ENCODE peak calls at places on chromosomes 5 and 9, in eight cellular contexts. C, V, P, G, M, J, Q and L are unnamed samples.

GRCh38 chr9:91795500-91796241 is 154.4 kb downstream of the ROR2 start:
- DNase-seq in M (peak), C (no peak), J (no peak), V (peak), G (no peak), Q (no peak), P (no peak), L (no peak)

GRCh38 chr9:92206490-92206889 is 87.0 kb downstream of the IARS1 start:
- DNase-seq in V (peak), M (no peak), G (no peak), C (no peak), P (no peak), J (no peak), Q (no peak), L (peak)

GRCh38 chr5:68646142-68646541 is 430.6 kb downstream of the PIK3R1 start:
- DNase-seq in C (no peak), V (no peak), G (no peak), J (no peak), Q (no peak), P (no peak), M (no peak), L (peak)

GRCh38 chr9:123191260-123191659 is 77.1 kb downstream of the STRBP start:
- DNase-seq in Q (no peak), M (peak), G (no peak), P (no peak), C (no peak), V (no peak), J (no peak), L (no peak)

GRCh38 chr5:77101298-77101697 is 14.2 kb upstream of the ZBED3 start:
- DNase-seq in P (no peak), V (no peak), C (no peak), G (no peak), J (no peak), M (no peak), Q (no peak), L (peak)

GRCh38 chr9:121088576-121088975 is 13.8 kb downstream of the CNTRL start:
- DNase-seq in J (no peak), V (no peak), P (no peak), M (no peak), C (no peak), Q (no peak), G (no peak), L (no peak)

GRCh38 chr5:9149988-9150387 is 395.9 kb downstream of the SEMA5A start:
- DNase-seq in Q (no peak), M (no peak), V (no peak), J (no peak), C (no peak), P (no peak), G (no peak), L (peak)

GRCh38 chr5:178589180-178590140 is 733 bp downstream of the COL23A1 start:
- DNase-seq in M (no peak), J (no peak), Q (no peak), P (no peak), C (no peak), V (no peak), G (no peak), L (no peak)

GRCh38 chr9:79763861-79764260 is 192.1 kb downstream of the TLE4 start:
- DNase-seq in P (no peak), M (no peak), Q (no peak), G (peak), V (no peak), C (no peak), J (peak), L (no peak)

GRCh38 chr9:18985996-18986395 is 47.0 kb downstream of the SAXO1 start:
- DNase-seq in Q (no peak), P (no peak), V (no peak), C (no peak), M (no peak), J (no peak), G (no peak), L (no peak)

GRCh38 chr5:16937023-16937379 is 913 bp upstream of the MYO10 start:
- DNase-seq in Q (no peak), C (peak), M (no peak), P (no peak), J (no peak), V (peak), G (no peak), L (no peak)

GRCh38 chr5:98474802-98475201 is 298.7 kb upstream of the RGMB start:
- DNase-seq in C (no peak), P (no peak), G (no peak), Q (no peak), J (no peak), M (no peak), V (no peak), L (peak)

GRCh38 chr5:57298295-57298984 is 124.6 kb downstream of the GPBP1 start:
- DNase-seq in J (peak), Q (peak), V (peak), M (peak), G (peak), C (peak), P (peak), L (peak)

GRCh38 chr5:51988561-51988960 is 605.3 kb downstream of the ISL1 start:
- DNase-seq in Q (no peak), P (no peak), M (no peak), G (no peak), V (no peak), C (no peak), J (no peak), L (no peak)

GRCh38 chr5:89276566-89277305 is 393.8 kb upstream of the MEF2C start:
- DNase-seq in G (no peak), J (no peak), P (no peak), M (no peak), Q (no peak), C (no peak), V (no peak), L (no peak)

GRCh38 chr9:76027426-76027825 is 137.0 kb downstream of the PCSK5 start:
- DNase-seq in Q (no peak), M (no peak), J (no peak), C (no peak), G (no peak), P (no peak), V (peak), L (peak)

GRCh38 chr5:83701886-83702285 is 18.8 kb downstream of the HAPLN1 start:
- DNase-seq in P (no peak), G (no peak), V (peak), C (no peak), Q (no peak), M (no peak), J (no peak), L (no peak)

GRCh38 chr9:134502261-134503211 is 139.1 kb upstream of the COL5A1 start:
- DNase-seq in C (peak), M (no peak), Q (no peak), G (peak), P (no peak), V (peak), J (peak), L (peak)

GRCh38 chr5:60685700-60686099 is 14.3 kb downstream of the DEPDC1B start:
- DNase-seq in G (no peak), J (no peak), C (no peak), V (no peak), M (no peak), Q (no peak), P (no peak), L (peak)

GRCh38 chr5:17882760-17883488 is 248.7 kb downstream of the TAF11L14 start:
- DNase-seq in C (no peak), M (no peak), Q (no peak), P (no peak), J (no peak), V (peak), G (no peak), L (no peak)

GRCh38 chr5:107248065-107248695 is 422.6 kb downstream of the EFNA5 start:
- DNase-seq in V (peak), G (no peak), J (peak), M (peak), C (no peak), Q (no peak), P (peak), L (peak)

GRCh38 chr5:122323132-122323548 is 11.1 kb downstream of the SNCAIP start:
- DNase-seq in P (no peak), C (no peak), M (no peak), G (no peak), J (no peak), Q (no peak), V (no peak), L (no peak)

GRCh38 chr5:33275921-33276705 is 164.7 kb upstream of the TARS1 start:
- DNase-seq in G (no peak), J (no peak), C (no peak), P (no peak), Q (no peak), M (no peak), V (no peak), L (peak)

GRCh38 chr9:37468620-37469019 is 3.4 kb upstream of the ZBTB5 start:
- DNase-seq in C (no peak), Q (no peak), J (no peak), M (no peak), V (no peak), P (no peak), G (no peak), L (no peak)

GRCh38 chr9:88313364-88314220 is 74.7 kb upstream of the SPIN1 start:
- DNase-seq in P (no peak), Q (peak), M (peak), C (no peak), V (peak), J (no peak), G (no peak), L (no peak)

GRCh38 chr9:3732077-3733038 is 206.6 kb upstream of the RFX3 start:
- DNase-seq in Q (no peak), V (peak), J (peak), M (peak), P (peak), C (no peak), G (peak), L (peak)

GRCh38 chr9:89052470-89053097 is 61.3 kb downstream of the S1PR3 start:
- DNase-seq in M (no peak), J (no peak), C (no peak), P (no peak), V (no peak), Q (no peak), G (no peak), L (no peak)

GRCh38 chr9:75039006-75039405 is 10.9 kb upstream of the CARNMT1 start:
- DNase-seq in G (no peak), P (no peak), Q (no peak), C (no peak), M (no peak), J (no peak), V (no peak), L (peak)

GRCh38 chr9:16871358-16872151 is 1.1 kb upstream of the BNC2 start:
- DNase-seq in V (no peak), Q (no peak), M (no peak), P (no peak), J (peak), C (peak), G (peak), L (peak)

GRCh38 chr5:87020099-87020934 is 247.4 kb upstream of the RASA1 start:
- DNase-seq in M (no peak), G (no peak), P (peak), C (peak), Q (no peak), V (peak), J (peak), L (peak)

GRCh38 chr5:148397968-148398595 is 14.3 kb downstream of the FBXO38 start:
- DNase-seq in V (no peak), M (no peak), J (no peak), C (no peak), G (no peak), P (no peak), Q (no peak), L (no peak)

GRCh38 chr5:150438873-150439546 is 10.5 kb downstream of the RPS14 start:
- DNase-seq in J (no peak), G (no peak), Q (no peak), C (no peak), P (no peak), V (peak), M (no peak), L (peak)

GRCh38 chr9:93968451-93969327 is 13.5 kb upstream of the BARX1 start:
- DNase-seq in M (no peak), C (no peak), Q (no peak), J (no peak), V (no peak), G (no peak), P (no peak), L (peak)

GRCh38 chr5:146825033-146825432 is 53.5 kb downstream of the PPP2R2B start:
- DNase-seq in C (no peak), Q (no peak), J (no peak), M (peak), V (no peak), G (peak), P (peak), L (peak)

GRCh38 chr5:139755892-139756671 is 39.5 kb upstream of the PSD2 start:
- DNase-seq in Q (no peak), C (no peak), M (peak), J (no peak), V (peak), G (no peak), P (no peak), L (no peak)

GRCh38 chr5:167064199-167064811 is 1227.1 kb upstream of the WWC1 start:
- DNase-seq in J (no peak), M (peak), P (no peak), Q (no peak), V (no peak), C (no peak), G (no peak), L (no peak)

GRCh38 chr5:176724472-176724871 is 77.2 kb downstream of the TSPAN17 start:
- DNase-seq in Q (no peak), M (no peak), G (no peak), C (no peak), P (no peak), V (peak), J (no peak), L (no peak)